ENCODE peak calls at places on chromosomes 5 and 9, in six cellular contexts. S is GM04503, C is right lobe of liver, Z is glutamatergic neuron, Y is RWPE2, X is heart right ventricle. U is an unnamed sample.

GRCh38 chr9:104740596-104740995 is 6.9 kb upstream of the NIPSNAP3A start:
- DNase-seq in Y (no peak), Z (no peak), X (no peak), S (no peak), C (no peak), U (no peak)

GRCh38 chr5:176658817-176659216 is 11.5 kb downstream of the TSPAN17 start:
- DNase-seq in Y (no peak), S (no peak), Z (no peak), C (no peak), X (no peak), U (no peak)

GRCh38 chr9:113603773-113604172 is 140.2 kb downstream of the RGS3 start:
- DNase-seq in Z (no peak), C (no peak), S (no peak), Y (no peak), X (no peak), U (no peak)

GRCh38 chr9:131608469-131609115 is 63.3 kb downstream of the PRRT1B start:
- DNase-seq in X (peak; percentile 86), Z (no peak), C (peak; percentile 43), S (peak; percentile 75), Y (peak; percentile 84), U (peak; percentile 24)

GRCh38 chr9:96874947-96875459 is 20.7 kb upstream of the ZNF782 start:
- DNase-seq in S (no peak), Y (no peak), Z (no peak), X (no peak), C (no peak), U (no peak)

GRCh38 chr5:91072891-91073290 is 310.2 kb downstream of the ARRDC3 start:
- DNase-seq in Y (no peak), Z (no peak), S (peak; percentile 34), X (no peak), C (no peak), U (no peak)

GRCh38 chr5:14272548-14273205 is 129.5 kb downstream of the TRIO start:
- DNase-seq in Y (no peak), C (no peak), Z (no peak), X (no peak), S (no peak), U (no peak)

GRCh38 chr5:82422751-82423181 is 144.6 kb upstream of the RPS23 start:
- DNase-seq in Y (no peak), S (peak; percentile 20), C (no peak), X (peak; percentile 24), Z (no peak), U (no peak)

GRCh38 chr9:98231770-98232478 is 23.5 kb downstream of the TBC1D2 start:
- DNase-seq in X (no peak), S (no peak), Y (no peak), Z (no peak), C (no peak), U (no peak)

GRCh38 chr9:87606921-87607521 is 109.4 kb downstream of the DAPK1 start:
- DNase-seq in Z (no peak), S (peak; percentile 62), C (no peak), Y (no peak), X (no peak), U (no peak)

GRCh38 chr9:136754626-136755284 is 3.3 kb downstream of the LCN8 start:
- DNase-seq in S (no peak), Z (no peak), C (no peak), X (no peak), Y (no peak), U (peak; percentile 54)

GRCh38 chr9:134962065-134962997 is 44.6 kb upstream of the FCN1 start:
- DNase-seq in S (no peak), Z (no peak), Y (peak; percentile 29), X (no peak), C (peak; percentile 38), U (no peak)

GRCh38 chr5:134437340-134438267 is 25.9 kb upstream of the CDKN2AIPNL start:
- DNase-seq in X (no peak), C (no peak), Y (no peak), Z (no peak), S (no peak), U (no peak)

GRCh38 chr9:134189475-134190231 is 25.3 kb upstream of the RNU6ATAC start:
- DNase-seq in Z (peak; percentile 36), S (no peak), Y (no peak), C (peak; percentile 68), X (no peak), U (no peak)

GRCh38 chr5:43854697-43855292 is 251.8 kb downstream of the NNT start:
- DNase-seq in S (peak; percentile 34), Z (no peak), X (no peak), C (no peak), Y (no peak), U (no peak)

GRCh38 chr5:95900383-95900958 is 61.2 kb downstream of the ELL2 start:
- DNase-seq in Z (no peak), Y (no peak), C (no peak), X (peak; percentile 69), S (no peak), U (no peak)

GRCh38 chr9:124659099-124659659 is 111.9 kb downstream of the NR6A1 start:
- DNase-seq in S (peak; percentile 95), Y (peak; percentile 93), C (peak; percentile 94), X (peak; percentile 81), Z (peak; percentile 77), U (peak; percentile 82)

GRCh38 chr5:14757853-14758252 is 93.3 kb downstream of the OTULIN start:
- DNase-seq in X (no peak), C (no peak), S (no peak), Z (no peak), Y (no peak), U (no peak)

GRCh38 chr5:160230686-160231527 is 1.6 kb downstream of the FABP6 start:
- DNase-seq in S (peak; percentile 3), Y (no peak), Z (no peak), X (no peak), C (no peak), U (no peak)

GRCh38 chr5:150904479-150905311 is at the start of gene ZNF300:
- DNase-seq in S (peak; percentile 71), Y (peak; percentile 81), X (peak; percentile 88), C (peak; percentile 78), Z (peak; percentile 91), U (peak; percentile 83)

GRCh38 chr5:675111-675875 is 17.9 kb downstream of the TPPP start:
- DNase-seq in S (no peak), Z (peak; percentile 14), Y (no peak), X (peak; percentile 3), C (no peak), U (no peak)

GRCh38 chr9:111994831-111995458 is 98.3 kb downstream of the UGCG start:
- DNase-seq in S (no peak), X (no peak), C (no peak), Y (no peak), Z (no peak), U (no peak)

GRCh38 chr5:96293966-96294886 is 138.8 kb downstream of the PCSK1 start:
- DNase-seq in S (no peak), X (peak; percentile 19), Y (no peak), Z (no peak), C (no peak), U (no peak)

GRCh38 chr9:89497181-89497963 is 541 bp downstream of the SEMA4D start:
- DNase-seq in X (no peak), S (no peak), Z (peak; percentile 30), Y (no peak), C (no peak), U (peak; percentile 52)

GRCh38 chr9:37302277-37302676 is 120.2 kb upstream of the GRHPR start:
- DNase-seq in C (no peak), Z (no peak), S (no peak), Y (no peak), X (no peak), U (no peak)

GRCh38 chr5:71767661-71768060 is 48.6 kb downstream of the CARTPT start:
- DNase-seq in X (no peak), C (no peak), Y (no peak), Z (no peak), S (no peak), U (no peak)

GRCh38 chr9:99118782-99119466 is 14.0 kb downstream of the TGFBR1 start:
- DNase-seq in Y (no peak), S (no peak), Z (no peak), C (no peak), X (no peak), U (no peak)

GRCh38 chr5:143402464-143403356 is 776 bp downstream of the NR3C1 start:
- DNase-seq in S (no peak), C (peak; percentile 82), X (peak; percentile 69), Z (peak; percentile 57), Y (peak; percentile 72), U (peak; percentile 66)

GRCh38 chr9:105502276-105502675 is 54.4 kb downstream of the FSD1L start:
- DNase-seq in Y (no peak), C (no peak), Z (no peak), S (no peak), X (no peak), U (no peak)

U was measured in nephron progenitor cell.